ENCODE peak calls at places on chromosome 5, in four cellular contexts. One of them, this sample, is unnamed.

GRCh38 chr5:77924081-77924480 is 147.9 kb upstream of the TBCA start:
- DNase-seq in EL: peak; percentile 56
- DNase-seq in T-helper 1 cell: no peak
- DNase-seq in skeletal muscle cell: no peak
- DNase-seq in this sample: no peak

GRCh38 chr5:55694152-55694830 is 17.8 kb downstream of the SLC38A9 start:
- DNase-seq in skeletal muscle cell: no peak
- DNase-seq in EL: peak; percentile 40
- DNase-seq in T-helper 1 cell: no peak
- DNase-seq in this sample: peak; percentile 64

GRCh38 chr5:68406344-68406743 is 190.8 kb downstream of the PIK3R1 start:
- DNase-seq in skeletal muscle cell: no peak
- DNase-seq in T-helper 1 cell: no peak
- DNase-seq in EL: no peak
- DNase-seq in this sample: no peak

GRCh38 chr5:124104344-124104743 is 592.4 kb downstream of the CSNK1G3 start:
- DNase-seq in T-helper 1 cell: no peak
- DNase-seq in skeletal muscle cell: no peak
- DNase-seq in EL: no peak
- DNase-seq in this sample: no peak

GRCh38 chr5:170169996-170170395 is 62.8 kb upstream of the C5orf58 start:
- DNase-seq in skeletal muscle cell: no peak
- DNase-seq in EL: no peak
- DNase-seq in T-helper 1 cell: no peak
- DNase-seq in this sample: no peak

GRCh38 chr5:66713998-66714397 is 117.8 kb downstream of the MAST4 start:
- DNase-seq in skeletal muscle cell: no peak
- DNase-seq in EL: no peak
- DNase-seq in T-helper 1 cell: no peak
- DNase-seq in this sample: peak; percentile 69

GRCh38 chr5:7850241-7850532 is 746 bp downstream of the CFAP90 start:
- DNase-seq in skeletal muscle cell: no peak
- DNase-seq in EL: no peak
- DNase-seq in T-helper 1 cell: peak; percentile 16
- DNase-seq in this sample: no peak

GRCh38 chr5:129021744-129022143 is 56.5 kb downstream of the SLC27A6 start:
- DNase-seq in EL: no peak
- DNase-seq in skeletal muscle cell: no peak
- DNase-seq in T-helper 1 cell: no peak
- DNase-seq in this sample: no peak

GRCh38 chr5:1255081-1255561 is 29.9 kb downstream of the SLC6A18 start:
- DNase-seq in skeletal muscle cell: no peak
- DNase-seq in T-helper 1 cell: no peak
- DNase-seq in EL: peak; percentile 66
- DNase-seq in this sample: no peak

GRCh38 chr5:15914603-15915002 is 265.0 kb downstream of the MARCHF11 start:
- DNase-seq in T-helper 1 cell: no peak
- DNase-seq in EL: peak; percentile 12
- DNase-seq in skeletal muscle cell: no peak
- DNase-seq in this sample: no peak

GRCh38 chr5:55934117-55934613 is 60.6 kb downstream of the IL6ST start:
- DNase-seq in skeletal muscle cell: no peak
- DNase-seq in T-helper 1 cell: no peak
- DNase-seq in EL: no peak
- DNase-seq in this sample: no peak

GRCh38 chr5:131229623-131230022 is 34.2 kb upstream of the CDC42SE2 start:
- DNase-seq in EL: no peak
- DNase-seq in T-helper 1 cell: no peak
- DNase-seq in skeletal muscle cell: no peak
- DNase-seq in this sample: no peak

GRCh38 chr5:141762790-141763368 is 80.8 kb upstream of the ARAP3 start:
- DNase-seq in T-helper 1 cell: no peak
- DNase-seq in skeletal muscle cell: no peak
- DNase-seq in EL: no peak
- DNase-seq in this sample: no peak

GRCh38 chr5:55991768-55992486 is 2.8 kb downstream of the IL6ST start:
- DNase-seq in T-helper 1 cell: no peak
- DNase-seq in skeletal muscle cell: no peak
- DNase-seq in EL: peak; percentile 24
- DNase-seq in this sample: no peak

GRCh38 chr5:72079288-72079687 is 28.0 kb upstream of the MAP1B start:
- DNase-seq in EL: no peak
- DNase-seq in T-helper 1 cell: no peak
- DNase-seq in skeletal muscle cell: no peak
- DNase-seq in this sample: no peak

GRCh38 chr5:97534166-97534565 is 351.1 kb upstream of the RIOK2 start:
- DNase-seq in T-helper 1 cell: no peak
- DNase-seq in EL: peak; percentile 92
- DNase-seq in skeletal muscle cell: peak; percentile 75
- DNase-seq in this sample: peak; percentile 93

GRCh38 chr5:38408446-38409175 is 147.8 kb downstream of the LIFR start:
- DNase-seq in EL: no peak
- DNase-seq in skeletal muscle cell: no peak
- DNase-seq in T-helper 1 cell: no peak
- DNase-seq in this sample: no peak

GRCh38 chr5:76622973-76623596 is at the start of gene F2RL2:
- DNase-seq in skeletal muscle cell: peak; percentile 76
- DNase-seq in EL: peak; percentile 90
- DNase-seq in T-helper 1 cell: no peak
- DNase-seq in this sample: peak; percentile 56